ENCODE peak calls at places on chromosomes 6 and 20, in five cellular contexts. I is RWPE1; R is stimulated activated CD4-positive, alpha-beta T cell treated with anti-CD3 and anti-CD28 coated beads, Interleukin-15, amount 100 ng/mL, for 1 hour; Q is lower leg skin; P is CD4-positive, alpha-beta T cell. C is an unnamed sample.

GRCh38 chr6:136085370-136086115 is 164.6 kb downstream of the MTFR2 start:
- DNase-seq in I (no peak), R (no peak), Q (no peak), P (no peak), C (no peak)

GRCh38 chr6:157966990-157967389 is 14.7 kb upstream of the SYNJ2 start:
- DNase-seq in I (no peak), P (no peak), R (no peak), Q (peak), C (no peak)

GRCh38 chr20:51378171-51378928 is 164.2 kb downstream of the NFATC2 start:
- DNase-seq in P (no peak), I (no peak), Q (no peak), R (no peak), C (no peak)

GRCh38 chr20:38586181-38586525 is 5.2 kb downstream of the ADIG start:
- DNase-seq in R (no peak), Q (no peak), I (no peak), P (no peak), C (no peak)

GRCh38 chr6:54419885-54420284 is 111.6 kb downstream of the TINAG start:
- DNase-seq in R (no peak), I (peak), P (no peak), Q (no peak), C (peak)

GRCh38 chr6:42960243-42961019 is at the start of gene GNMT:
- DNase-seq in R (no peak), Q (peak), P (peak), I (peak), C (no peak)

GRCh38 chr20:63345328-63346100 is 15.6 kb downstream of the CHRNA4 start:
- DNase-seq in Q (no peak), P (no peak), R (no peak), I (no peak), C (no peak)

GRCh38 chr6:294656-295565 is 2.6 kb downstream of the DUSP22 start:
- DNase-seq in Q (no peak), I (no peak), R (no peak), P (no peak), C (no peak)

GRCh38 chr20:48632017-48632824 is 195.6 kb downstream of the PREX1 start:
- DNase-seq in R (no peak), Q (no peak), I (no peak), P (no peak), C (no peak)

GRCh38 chr20:46157625-46158024 is 39.5 kb downstream of the CD40 start:
- DNase-seq in Q (no peak), P (no peak), I (no peak), R (no peak), C (no peak)

GRCh38 chr20:37340998-37341397 is 4.9 kb upstream of the SRC start:
- DNase-seq in Q (no peak), I (no peak), R (no peak), P (no peak), C (no peak)

GRCh38 chr6:51021171-51021570 is 202.5 kb downstream of the TFAP2B start:
- DNase-seq in R (no peak), Q (no peak), P (no peak), I (no peak), C (no peak)

GRCh38 chr20:3547906-3548305 is 77.1 kb downstream of the ATRN start:
- DNase-seq in Q (no peak), I (no peak), P (no peak), R (no peak), C (no peak)

GRCh38 chr6:10418862-10419748 is 4.2 kb upstream of the TFAP2A start:
- DNase-seq in I (peak), Q (no peak), R (no peak), P (no peak), C (no peak)

GRCh38 chr6:41199427-41200246 is 1.3 kb downstream of the TREML2 start:
- DNase-seq in R (no peak), Q (no peak), I (no peak), P (no peak), C (no peak)

GRCh38 chr6:125950293-125950692 is 6.3 kb upstream of the HINT3 start:
- DNase-seq in I (peak), P (no peak), Q (no peak), R (no peak), C (peak)

GRCh38 chr20:49347156-49347555 is 69.3 kb upstream of the ZNFX1 start:
- DNase-seq in R (no peak), Q (no peak), P (no peak), I (no peak), C (no peak)

GRCh38 chr20:32485770-32486248 is 99.3 kb downstream of the NOL4L start:
- DNase-seq in I (no peak), Q (no peak), P (no peak), R (no peak), C (no peak)

GRCh38 chr20:24935140-24935539 is 13.9 kb upstream of the CST7 start:
- DNase-seq in P (no peak), R (no peak), I (no peak), Q (peak), C (no peak)

GRCh38 chr6:152050451-152051195 is 243.1 kb downstream of the ESR1 start:
- DNase-seq in I (no peak), Q (no peak), P (no peak), R (no peak), C (no peak)

GRCh38 chr6:130282234-130282995 is 59.7 kb upstream of the SAMD3 start:
- DNase-seq in Q (no peak), I (peak), R (no peak), P (no peak), C (peak)

GRCh38 chr6:98835149-98836024 is 1.0 kb downstream of the POU3F2 start:
- DNase-seq in P (no peak), R (no peak), Q (no peak), I (no peak), C (no peak)

GRCh38 chr6:63584566-63584965 is 12.3 kb downstream of the LOC128125822 start:
- DNase-seq in P (no peak), I (no peak), Q (no peak), R (no peak), C (no peak)

GRCh38 chr6:107578642-107579332 is 88.9 kb downstream of the SOBP start:
- DNase-seq in Q (no peak), I (no peak), P (no peak), R (no peak), C (no peak)

GRCh38 chr20:34891166-34892062 is 15.0 kb downstream of the ACSS2 start:
- DNase-seq in I (peak), P (no peak), R (no peak), Q (no peak), C (peak)

GRCh38 chr20:58407201-58407873 is 18.3 kb downstream of the VAPB start:
- DNase-seq in I (peak), R (no peak), Q (no peak), P (no peak), C (no peak)

GRCh38 chr6:121800047-121800446 is 364.6 kb downstream of the GJA1 start:
- DNase-seq in R (no peak), I (no peak), Q (no peak), P (no peak), C (no peak)